ENCODE peak calls at places on chromosomes 6 and 20, in ten cellular contexts. A, U, L, I, E, M, B, N, R and K are unnamed samples.

GRCh38 chr20:9147553-9148024 is 78.7 kb downstream of the PLCB4 start:
- DNase-seq in A (no peak), U (no peak), L (peak), I (no peak), E (no peak), M (no peak), B (no peak), N (no peak), R (no peak), K (no peak)

GRCh38 chr6:128095362-128095761 is 194.5 kb upstream of the THEMIS start:
- DNase-seq in A (no peak), U (no peak), L (no peak), I (no peak), E (no peak), M (no peak), B (no peak), N (no peak), R (no peak), K (no peak)

GRCh38 chr6:114342086-114342825 is 567 bp downstream of the HS3ST5 start:
- DNase-seq in A (no peak), U (peak), L (peak), I (no peak), E (peak), M (no peak), B (peak), N (peak), R (peak), K (no peak)

GRCh38 chr20:10524643-10525042 is 89.5 kb downstream of the SLX4IP start:
- DNase-seq in A (no peak), U (no peak), L (peak), I (no peak), E (no peak), M (no peak), B (peak), N (peak), R (no peak), K (no peak)

GRCh38 chr20:7744411-7744810 is 195.8 kb downstream of the HAO1 start:
- DNase-seq in A (no peak), U (no peak), L (peak), I (no peak), E (no peak), M (peak), B (no peak), N (peak), R (no peak), K (no peak)

GRCh38 chr20:49245921-49246740 is 26.9 kb downstream of the DDX27 start:
- DNase-seq in A (no peak), U (peak), L (peak), I (peak), E (no peak), M (peak), B (peak), N (peak), R (peak), K (no peak)

GRCh38 chr6:15491255-15491985 is 171.4 kb downstream of the DTNBP1 start:
- DNase-seq in A (peak), U (peak), L (peak), I (peak), E (peak), M (peak), B (peak), N (peak), R (peak), K (peak)

GRCh38 chr20:58271596-58272460 is 37.7 kb upstream of the RAB22A start:
- DNase-seq in A (no peak), U (no peak), L (no peak), I (no peak), E (no peak), M (no peak), B (no peak), N (no peak), R (no peak), K (no peak)

GRCh38 chr20:60056345-60057122 is 98.3 kb downstream of the CDH26 start:
- DNase-seq in A (no peak), U (no peak), L (no peak), I (no peak), E (no peak), M (no peak), B (peak), N (no peak), R (peak), K (no peak)

GRCh38 chr20:38139156-38139912 is 25.7 kb downstream of the TGM2 start:
- DNase-seq in A (no peak), U (no peak), L (no peak), I (no peak), E (peak), M (no peak), B (no peak), N (no peak), R (no peak), K (no peak)

GRCh38 chr20:19713851-19714716 is 44.0 kb upstream of the RIN2 start:
- DNase-seq in A (no peak), U (no peak), L (no peak), I (no peak), E (no peak), M (no peak), B (no peak), N (no peak), R (no peak), K (no peak)
- TF ChIP-seq CTCF in A (no peak), U (no peak), L (no peak), I (no peak), E (no peak), M (no peak), B (no peak), N (no peak), R (no peak), K (no peak)

GRCh38 chr6:156560476-156560875 is 216.7 kb upstream of the ARID1B start:
- DNase-seq in A (no peak), U (no peak), L (peak), I (peak), E (no peak), M (no peak), B (no peak), N (no peak), R (no peak), K (no peak)

GRCh38 chr6:156555117-156555516 is 222.1 kb upstream of the ARID1B start:
- DNase-seq in A (no peak), U (no peak), L (no peak), I (no peak), E (no peak), M (no peak), B (no peak), N (no peak), R (no peak), K (no peak)

GRCh38 chr6:156556830-156557229 is 220.3 kb upstream of the ARID1B start:
- DNase-seq in A (no peak), U (no peak), L (no peak), I (no peak), E (no peak), M (no peak), B (no peak), N (no peak), R (no peak), K (no peak)

GRCh38 chr6:156559151-156559690 is 218.0 kb upstream of the ARID1B start:
- DNase-seq in A (no peak), U (no peak), L (no peak), I (no peak), E (peak), M (no peak), B (no peak), N (no peak), R (no peak), K (no peak)

DNA sequence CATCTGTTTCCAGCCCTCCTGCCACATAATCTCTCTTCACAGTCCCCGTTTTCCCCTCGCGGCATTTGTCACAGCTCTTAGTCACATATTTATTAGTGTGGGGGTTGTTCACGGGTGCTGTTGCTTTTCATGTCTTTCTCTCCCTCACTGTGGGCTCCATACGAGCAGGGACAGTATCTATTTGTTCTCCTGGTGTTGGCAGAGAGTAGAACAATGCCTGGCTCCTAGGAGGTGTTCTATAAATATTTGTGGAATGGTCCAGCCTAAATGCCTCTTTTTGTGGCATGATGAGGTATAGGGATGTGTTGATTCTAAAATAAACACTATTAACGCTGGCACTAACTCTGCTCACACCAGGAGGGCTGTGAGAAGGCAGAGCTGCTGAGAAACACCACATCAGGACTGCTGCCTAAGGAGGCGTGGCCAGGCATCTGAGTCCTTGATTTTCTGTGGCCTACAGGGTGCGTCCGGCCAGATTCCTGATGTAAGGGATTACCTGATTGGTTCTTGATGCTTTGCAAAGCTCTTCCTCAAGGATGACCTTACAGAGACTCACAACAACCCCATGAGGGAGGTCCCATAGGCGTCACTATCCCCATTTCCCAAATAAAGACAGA is 219.8 kb upstream of the ARID1B start:
- DNase-seq in A (peak), U (peak), L (peak), I (no peak), E (peak), M (peak), B (peak), N (no peak), R (peak), K (no peak)
- H3K27ac ChIP-seq in A (no peak), U (no peak), L (no peak), I (no peak), E (no peak), M (no peak), B (no peak), N (no peak), R (no peak), K (no peak)

DNA sequence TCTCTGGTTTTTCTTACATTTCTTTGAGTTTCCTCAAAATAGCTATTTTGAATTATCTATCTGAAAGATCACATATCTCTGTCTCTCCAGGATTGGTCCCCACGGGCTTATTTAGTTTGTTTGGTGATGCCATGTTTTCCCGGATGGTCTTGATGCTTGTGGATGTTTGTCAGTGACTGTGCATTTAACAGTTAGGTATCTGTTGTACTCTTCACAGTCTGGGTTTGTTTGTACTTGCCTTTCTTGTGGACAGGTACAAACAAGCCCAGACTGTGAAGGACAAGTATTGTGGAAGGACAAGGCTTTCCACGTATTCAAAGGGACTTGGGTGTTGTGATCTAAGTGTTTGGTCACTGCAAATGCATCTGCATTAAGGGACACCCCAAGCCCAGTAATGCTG is 49.9 kb upstream of the TOP1 start:
- DNase-seq in A (no peak), U (no peak), L (no peak), I (no peak), E (no peak), M (no peak), B (no peak), N (no peak), R (no peak), K (no peak)
- TF ChIP-seq CTCF in A (no peak), U (no peak), L (no peak), I (no peak), E (no peak), M (no peak), B (no peak), N (no peak), R (no peak), K (no peak)

DNA sequence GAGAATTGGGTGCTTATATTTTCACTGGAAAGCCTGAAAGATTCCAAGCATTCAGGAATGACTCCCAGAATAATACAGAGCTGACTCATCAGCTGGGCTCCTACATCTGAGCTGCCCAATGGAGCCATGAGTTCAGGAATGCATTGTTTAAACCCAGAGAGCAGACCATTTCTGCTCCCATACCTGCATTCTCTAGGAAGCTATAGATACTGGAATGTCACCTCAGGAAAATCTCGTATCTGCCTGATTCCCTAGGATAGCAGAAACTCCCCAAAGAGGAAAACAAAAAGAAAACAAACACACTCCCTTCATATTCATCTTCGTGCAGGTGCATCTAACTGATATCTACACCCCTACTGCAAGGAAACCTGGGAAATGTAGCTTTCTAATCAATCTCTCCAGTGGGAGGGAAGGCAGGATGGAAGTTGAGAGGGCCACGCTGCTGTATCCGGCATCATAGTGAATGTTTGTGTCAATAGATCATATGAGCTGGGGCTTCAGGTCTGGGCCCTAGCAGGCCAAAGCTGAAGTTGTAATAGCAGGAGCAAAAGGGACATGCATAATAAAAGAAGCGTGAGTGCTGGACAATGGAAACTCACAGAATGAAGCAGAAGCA is 8.2 kb upstream of the SLC2A12 start:
- DNase-seq in A (no peak), U (peak), L (peak), I (no peak), E (no peak), M (no peak), B (peak), N (peak), R (peak), K (no peak)
- H3K27ac ChIP-seq in A (peak), U (peak), L (peak), I (no peak), E (no peak), M (no peak), B (no peak), N (peak), R (peak), K (no peak)

GRCh38 chr6:151276112-151276745 is 36.5 kb downstream of the AKAP12 start:
- DNase-seq in A (peak), U (no peak), L (peak), I (no peak), E (no peak), M (no peak), B (no peak), N (peak), R (no peak), K (no peak)
- TF ChIP-seq CTCF in A (no peak), U (no peak), L (no peak), I (no peak), E (no peak), M (no peak), B (peak), N (no peak), R (no peak), K (no peak)

DNA sequence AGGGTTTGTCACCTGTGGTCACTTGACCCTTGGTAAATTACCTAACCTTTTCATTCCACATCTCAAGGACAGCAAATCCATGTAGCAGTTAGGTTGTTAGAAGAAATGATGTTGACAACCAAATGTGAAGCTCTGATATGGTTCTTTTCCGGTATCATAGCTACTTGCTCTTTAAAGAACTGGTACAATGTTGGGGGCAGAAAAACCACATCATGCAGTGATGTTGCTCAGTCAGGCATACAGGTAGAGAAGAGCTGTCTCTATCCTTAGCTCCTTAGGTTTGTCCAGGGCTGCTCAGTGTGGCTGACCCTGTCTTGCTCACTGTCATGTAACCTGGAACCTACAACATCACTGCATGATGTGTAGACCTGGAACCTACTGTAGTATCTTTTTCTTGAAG is 135.5 kb downstream of the LRRC1 start:
- DNase-seq in A (no peak), U (no peak), L (no peak), I (no peak), E (no peak), M (no peak), B (no peak), N (no peak), R (no peak), K (no peak)
- H3K27ac ChIP-seq in A (peak), U (no peak), L (no peak), I (no peak), E (no peak), M (no peak), B (no peak), N (no peak), R (no peak), K (no peak)

GRCh38 chr20:63819224-63819917 is 11.7 kb downstream of the ZBTB46 start:
- DNase-seq in A (no peak), U (peak), L (peak), I (no peak), E (no peak), M (peak), B (peak), N (peak), R (no peak), K (no peak)
- TF ChIP-seq CTCF in A (peak), U (peak), L (peak), I (peak), E (peak), M (no peak), B (peak), N (peak), R (peak), K (peak)

DNA sequence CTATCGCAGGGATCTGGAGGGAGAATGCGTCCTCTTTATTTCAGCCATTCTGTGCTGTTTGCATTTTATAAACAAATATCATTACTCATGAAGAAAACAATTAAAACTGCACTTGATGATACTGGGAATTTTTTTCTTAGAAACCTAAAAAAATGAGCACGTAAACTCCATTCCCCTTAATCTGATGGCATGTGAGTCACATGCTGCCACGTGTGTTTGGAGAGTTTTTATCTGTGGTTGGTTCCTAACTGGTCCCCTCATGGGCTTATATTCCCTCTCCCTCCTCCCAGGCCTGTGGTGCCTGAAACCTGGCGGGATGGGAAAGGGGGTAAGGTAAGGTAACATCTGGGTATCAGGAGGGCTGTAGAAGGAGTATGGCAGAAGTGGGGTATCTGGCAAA is 6.5 kb downstream of the PACSIN1 start:
- DNase-seq in A (no peak), U (no peak), L (no peak), I (no peak), E (no peak), M (no peak), B (no peak), N (no peak), R (no peak), K (no peak)
- H3K27ac ChIP-seq in A (no peak), U (no peak), L (no peak), I (no peak), E (no peak), M (no peak), B (no peak), N (no peak), R (no peak), K (no peak)

DNA sequence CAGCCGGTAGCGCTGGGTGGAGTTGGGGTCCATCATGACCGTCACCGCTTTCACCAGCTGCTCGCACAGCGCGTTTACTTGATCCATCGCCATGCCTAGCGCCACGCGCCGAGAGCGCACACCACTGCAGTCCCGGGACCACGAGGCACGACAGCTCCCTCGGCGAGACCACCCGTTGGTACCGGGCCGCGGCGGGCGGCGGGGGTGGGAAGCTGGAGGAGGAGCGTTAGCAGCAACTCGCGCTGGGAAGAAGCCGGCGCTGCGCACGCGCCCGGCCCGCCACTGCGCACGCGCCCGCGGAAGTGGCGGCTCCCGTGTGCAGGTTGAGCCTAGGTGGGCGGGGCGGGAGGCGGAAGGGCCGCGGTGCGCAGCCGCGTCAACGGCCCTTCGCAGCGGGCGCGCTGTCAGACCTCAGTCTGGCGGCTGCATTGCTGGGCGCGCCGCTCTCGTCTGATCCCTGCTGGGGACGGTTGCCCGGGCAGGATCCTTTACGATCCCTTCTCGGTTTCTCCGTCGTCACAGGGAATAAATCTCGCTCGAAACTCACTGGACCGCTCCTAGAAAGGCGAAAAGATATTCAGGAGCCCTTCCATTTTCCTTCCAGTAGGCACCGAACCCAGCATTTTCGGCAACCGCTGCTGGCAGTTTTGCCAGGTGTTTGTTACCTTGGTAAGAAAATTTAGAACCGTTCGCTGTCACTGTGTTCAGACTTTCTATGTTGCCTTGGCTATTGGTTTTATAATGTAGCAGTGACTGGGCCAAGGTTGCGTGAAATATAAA is at the start of the genes POLH and XPO5:
- DNase-seq in A (peak), U (peak), L (peak), I (peak), E (peak), M (peak), B (peak), N (peak), R (peak), K (peak)
- TF ChIP-seq CTCF in A (no peak), U (no peak), L (no peak), I (peak), E (peak), M (no peak), B (peak), N (peak), R (no peak), K (no peak)

GRCh38 chr6:4974962-4975361 is 28.9 kb downstream of the RPP40 start:
- DNase-seq in A (no peak), U (no peak), L (no peak), I (no peak), E (no peak), M (no peak), B (no peak), N (no peak), R (no peak), K (no peak)
- H3K27ac ChIP-seq in A (peak), U (no peak), L (no peak), I (no peak), E (no peak), M (no peak), B (no peak), N (no peak), R (no peak), K (peak)